ENCODE peak calls at places on chromosomes 13 and 19, in five cellular contexts. One of them, this sample, is unnamed.

GRCh38 chr19:50794778-50795664 is 4.8 kb downstream of the ACP4 start:
- DNase-seq in A549: peak
- DNase-seq in K562: peak
- DNase-seq in GM23338: peak
- DNase-seq in GM12878: no peak
- DNase-seq in this sample: no peak

GRCh38 chr19:4596033-4596904 is 36.8 kb upstream of the SEMA6B start:
- DNase-seq in A549: no peak
- DNase-seq in K562: no peak
- DNase-seq in GM23338: peak
- DNase-seq in GM12878: no peak
- DNase-seq in this sample: no peak

GRCh38 chr19:11699931-11700794 is 38.6 kb downstream of the ZNF823 start:
- DNase-seq in A549: peak
- DNase-seq in K562: peak
- DNase-seq in GM23338: peak
- DNase-seq in GM12878: no peak
- DNase-seq in this sample: peak

GRCh38 chr13:71290963-71291937 is 575.8 kb downstream of the DACH1 start:
- DNase-seq in A549: peak
- DNase-seq in K562: peak
- DNase-seq in GM23338: no peak
- DNase-seq in GM12878: peak
- DNase-seq in this sample: peak

GRCh38 chr13:41751277-41751676 is 209.6 kb downstream of the VWA8 start:
- DNase-seq in A549: no peak
- DNase-seq in K562: peak
- DNase-seq in GM23338: no peak
- DNase-seq in GM12878: no peak
- DNase-seq in this sample: no peak

GRCh38 chr19:18999016-18999758 is 34.1 kb downstream of the SUGP2 start:
- DNase-seq in A549: no peak
- DNase-seq in K562: no peak
- DNase-seq in GM23338: no peak
- DNase-seq in GM12878: no peak
- DNase-seq in this sample: no peak

GRCh38 chr13:31898383-31899071 is 133.0 kb upstream of the FRY start:
- DNase-seq in A549: no peak
- DNase-seq in K562: no peak
- DNase-seq in GM23338: no peak
- DNase-seq in GM12878: no peak
- DNase-seq in this sample: no peak

GRCh38 chr19:56663931-56664500 is 7.5 kb downstream of the ZNF835 start:
- DNase-seq in A549: no peak
- DNase-seq in K562: no peak
- DNase-seq in GM23338: no peak
- DNase-seq in GM12878: no peak
- DNase-seq in this sample: no peak

GRCh38 chr19:19209372-19209771 is 2.4 kb upstream of the NCAN start:
- DNase-seq in A549: no peak
- DNase-seq in K562: no peak
- DNase-seq in GM23338: no peak
- DNase-seq in GM12878: no peak
- DNase-seq in this sample: no peak

GRCh38 chr13:38763446-38764381 is 76.8 kb downstream of the FREM2 start:
- DNase-seq in A549: peak
- DNase-seq in K562: peak
- DNase-seq in GM23338: peak
- DNase-seq in GM12878: no peak
- DNase-seq in this sample: peak

GRCh38 chr13:38755792-38756191 is 68.9 kb downstream of the FREM2 start:
- DNase-seq in A549: no peak
- DNase-seq in K562: no peak
- DNase-seq in GM23338: no peak
- DNase-seq in GM12878: no peak
- DNase-seq in this sample: no peak

GRCh38 chr13:38753878-38754277 is 67.0 kb downstream of the FREM2 start:
- DNase-seq in A549: no peak
- DNase-seq in K562: no peak
- DNase-seq in GM23338: peak
- DNase-seq in GM12878: no peak
- DNase-seq in this sample: no peak

GRCh38 chr13:38759390-38759789 is 72.5 kb downstream of the FREM2 start:
- DNase-seq in A549: no peak
- DNase-seq in K562: peak
- DNase-seq in GM23338: no peak
- DNase-seq in GM12878: no peak
- DNase-seq in this sample: no peak

GRCh38 chr13:38758278-38758677 is 71.4 kb downstream of the FREM2 start:
- DNase-seq in A549: no peak
- DNase-seq in K562: no peak
- DNase-seq in GM23338: no peak
- DNase-seq in GM12878: no peak
- DNase-seq in this sample: no peak
- TF ChIP-seq JUNB in A549: no peak
- TF ChIP-seq JUNB in K562: no peak
- TF ChIP-seq JUNB in GM23338: no peak
- TF ChIP-seq JUNB in GM12878: no peak
- TF ChIP-seq JUNB in this sample: no peak

DNA sequence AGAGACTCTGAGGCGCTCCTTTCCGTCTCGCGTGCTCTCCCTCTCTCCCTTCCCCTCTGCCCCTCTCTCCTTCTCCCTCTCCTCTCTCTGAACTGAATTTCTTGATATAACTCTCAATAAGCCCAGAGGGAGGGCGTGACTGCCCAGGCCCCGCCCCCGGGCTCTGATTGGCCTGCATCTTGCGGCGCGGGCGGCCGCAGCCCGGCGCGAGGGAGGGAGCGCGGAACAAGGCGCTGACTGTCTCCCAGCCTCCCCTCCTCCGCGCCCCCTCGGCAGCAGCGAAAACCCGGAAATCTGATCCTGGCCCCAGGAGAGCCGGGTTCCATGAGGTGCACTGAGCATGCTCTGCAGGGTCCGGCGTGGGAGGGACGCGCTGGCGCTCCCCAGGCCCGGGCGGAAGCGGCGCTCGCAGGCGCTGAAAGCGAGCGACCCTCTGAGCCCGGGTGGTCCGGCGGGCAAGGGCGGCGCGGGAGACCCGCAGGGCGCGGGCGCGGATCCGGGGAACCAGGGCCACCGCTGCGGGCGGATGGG is at the start of gene PCDH9:
- DNase-seq in A549: peak
- DNase-seq in K562: peak
- DNase-seq in GM23338: peak
- DNase-seq in GM12878: peak
- DNase-seq in this sample: peak
- TF ChIP-seq REST in A549: no peak
- TF ChIP-seq REST in K562: no peak
- TF ChIP-seq REST in GM23338: no peak
- TF ChIP-seq REST in GM12878: no peak
- TF ChIP-seq REST in this sample: no peak

GRCh38 chr13:94079876-94080275 is 399.6 kb downstream of the DCT start:
- DNase-seq in A549: no peak
- DNase-seq in K562: no peak
- DNase-seq in GM23338: no peak
- DNase-seq in GM12878: no peak
- DNase-seq in this sample: no peak

DNA sequence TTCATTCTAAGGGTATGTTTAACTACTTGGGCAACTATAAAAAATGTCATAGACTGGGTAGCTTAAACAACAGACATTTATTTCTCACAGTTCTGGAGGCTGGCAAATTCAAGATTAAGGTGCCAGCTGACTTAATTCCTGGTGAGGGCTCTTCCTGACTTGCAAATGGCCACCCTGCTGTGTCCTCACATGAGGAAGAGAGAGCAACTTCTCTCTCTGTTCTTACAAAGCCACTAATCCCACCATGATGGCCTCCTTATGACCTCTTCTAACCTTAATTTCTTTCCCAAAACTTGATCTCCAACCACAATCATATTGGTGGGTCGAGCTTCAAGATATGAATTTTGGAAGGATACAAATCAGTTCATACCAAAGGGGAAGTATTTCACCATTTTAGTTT is 399.0 kb downstream of the DCT start:
- DNase-seq in A549: no peak
- DNase-seq in K562: no peak
- DNase-seq in GM23338: no peak
- DNase-seq in GM12878: no peak
- DNase-seq in this sample: no peak
- TF ChIP-seq JUNB in A549: no peak
- TF ChIP-seq JUNB in K562: no peak
- TF ChIP-seq JUNB in GM23338: no peak
- TF ChIP-seq JUNB in GM12878: no peak
- TF ChIP-seq JUNB in this sample: no peak

GRCh38 chr19:2237869-2238153 is 1.2 kb downstream of the SF3A2 start:
- DNase-seq in A549: no peak
- DNase-seq in K562: no peak
- DNase-seq in GM23338: no peak
- DNase-seq in GM12878: no peak
- DNase-seq in this sample: no peak

GRCh38 chr19:2242092-2242537 is 5.5 kb downstream of the SF3A2 start:
- DNase-seq in A549: no peak
- DNase-seq in K562: no peak
- DNase-seq in GM23338: no peak
- DNase-seq in GM12878: no peak
- DNase-seq in this sample: peak

GRCh38 chr19:2240881-2241760 is 4.5 kb downstream of the SF3A2 start:
- DNase-seq in A549: no peak
- DNase-seq in K562: no peak
- DNase-seq in GM23338: no peak
- DNase-seq in GM12878: no peak
- DNase-seq in this sample: no peak

GRCh38 chr19:2239173-2239572 is 2.5 kb downstream of the SF3A2 start:
- DNase-seq in A549: no peak
- DNase-seq in K562: no peak
- DNase-seq in GM23338: no peak
- DNase-seq in GM12878: no peak
- DNase-seq in this sample: no peak

DNA sequence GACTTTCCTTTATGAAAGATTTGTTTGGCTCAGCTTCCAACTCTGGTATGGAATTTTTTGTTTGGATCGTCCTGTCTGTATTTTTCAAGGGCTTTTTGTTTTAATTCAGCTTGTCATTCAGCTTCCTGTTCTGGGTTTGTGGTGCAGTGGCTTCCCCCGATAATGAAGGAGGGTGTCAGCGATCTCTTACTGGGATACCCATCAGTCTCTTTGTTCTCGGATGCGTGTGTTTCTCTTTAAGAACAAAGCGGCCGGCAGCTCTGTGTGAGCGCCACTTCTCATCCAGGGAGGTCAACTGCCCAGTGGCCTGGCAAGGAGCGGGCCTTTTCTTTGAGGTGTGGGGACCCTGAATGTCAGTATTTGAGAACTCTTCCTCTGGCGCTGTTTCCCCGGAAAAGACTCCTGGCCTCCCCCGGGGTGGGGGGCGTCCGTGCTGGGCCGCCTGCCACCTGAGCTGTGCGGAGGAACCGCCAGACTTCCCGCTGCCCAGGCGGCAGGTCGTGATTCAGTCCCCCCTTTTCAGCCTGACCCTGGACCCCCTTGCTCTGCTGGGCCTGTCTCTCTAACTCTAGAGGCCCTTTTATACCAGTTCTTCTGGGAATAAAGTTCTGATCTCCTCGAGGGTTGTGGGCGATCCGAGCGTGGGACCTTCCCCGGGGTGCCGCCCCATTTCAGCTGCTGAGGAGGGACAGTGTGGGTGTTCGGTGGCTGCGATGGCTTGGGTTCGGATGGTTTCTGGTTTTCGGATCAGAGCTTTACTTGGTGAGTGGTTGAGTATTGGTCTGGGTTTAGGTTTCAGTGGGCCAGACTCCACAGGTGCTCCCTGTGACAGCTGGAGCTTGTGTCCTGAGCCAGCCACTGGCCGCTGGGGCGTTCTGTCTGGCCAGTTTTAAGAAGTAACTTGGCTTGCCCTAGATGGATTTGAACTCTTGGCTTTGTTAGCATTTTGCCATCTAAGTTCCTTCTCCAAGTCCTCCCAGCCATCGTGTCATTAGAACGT is 3.4 kb downstream of the SF3A2 start:
- DNase-seq in A549: no peak
- DNase-seq in K562: peak
- DNase-seq in GM23338: peak
- DNase-seq in GM12878: no peak
- DNase-seq in this sample: no peak
- TF ChIP-seq REST in A549: no peak
- TF ChIP-seq REST in K562: no peak
- TF ChIP-seq REST in GM23338: no peak
- TF ChIP-seq REST in GM12878: no peak
- TF ChIP-seq REST in this sample: no peak

DNA sequence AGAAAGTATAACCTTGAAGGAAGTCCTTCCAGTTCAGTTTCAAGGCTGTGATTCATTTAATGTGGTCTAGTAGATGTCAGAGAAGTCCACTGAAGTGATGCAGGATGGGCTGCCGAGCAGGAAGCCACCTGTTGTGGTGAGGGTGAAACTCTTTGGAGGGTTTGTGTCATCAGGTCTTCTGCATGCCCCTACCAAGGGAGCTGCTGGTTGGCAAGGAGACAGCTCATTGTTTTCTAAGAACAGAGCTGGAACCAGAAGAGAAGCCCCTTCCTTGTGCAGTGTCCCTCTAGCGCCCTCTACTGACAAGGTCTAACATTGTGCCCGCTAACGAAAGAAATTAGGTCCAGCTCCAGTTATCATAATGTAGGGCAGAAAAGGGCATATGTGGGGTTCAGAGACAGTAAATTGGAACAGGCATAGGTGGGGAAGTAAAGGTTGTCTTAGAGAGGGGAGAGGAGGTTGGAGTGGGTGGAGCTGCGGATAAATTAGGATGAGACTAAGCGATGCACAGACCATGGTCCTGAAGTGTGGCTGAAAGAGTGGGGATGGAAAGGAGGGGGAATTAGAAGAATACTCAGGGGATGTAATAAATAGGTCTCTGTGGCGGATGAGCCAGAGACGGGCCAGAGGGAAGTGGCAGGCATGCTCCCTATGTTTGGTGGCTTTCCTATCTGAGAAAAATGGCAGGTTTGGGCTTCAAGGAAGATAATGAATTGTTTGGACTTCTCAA is 123.2 kb downstream of the OLFM4 start:
- DNase-seq in A549: peak
- DNase-seq in K562: peak
- DNase-seq in GM23338: peak
- DNase-seq in GM12878: peak
- DNase-seq in this sample: peak
- TF ChIP-seq JUNB in A549: no peak
- TF ChIP-seq JUNB in K562: no peak
- TF ChIP-seq JUNB in GM23338: no peak
- TF ChIP-seq JUNB in GM12878: no peak
- TF ChIP-seq JUNB in this sample: no peak

DNA sequence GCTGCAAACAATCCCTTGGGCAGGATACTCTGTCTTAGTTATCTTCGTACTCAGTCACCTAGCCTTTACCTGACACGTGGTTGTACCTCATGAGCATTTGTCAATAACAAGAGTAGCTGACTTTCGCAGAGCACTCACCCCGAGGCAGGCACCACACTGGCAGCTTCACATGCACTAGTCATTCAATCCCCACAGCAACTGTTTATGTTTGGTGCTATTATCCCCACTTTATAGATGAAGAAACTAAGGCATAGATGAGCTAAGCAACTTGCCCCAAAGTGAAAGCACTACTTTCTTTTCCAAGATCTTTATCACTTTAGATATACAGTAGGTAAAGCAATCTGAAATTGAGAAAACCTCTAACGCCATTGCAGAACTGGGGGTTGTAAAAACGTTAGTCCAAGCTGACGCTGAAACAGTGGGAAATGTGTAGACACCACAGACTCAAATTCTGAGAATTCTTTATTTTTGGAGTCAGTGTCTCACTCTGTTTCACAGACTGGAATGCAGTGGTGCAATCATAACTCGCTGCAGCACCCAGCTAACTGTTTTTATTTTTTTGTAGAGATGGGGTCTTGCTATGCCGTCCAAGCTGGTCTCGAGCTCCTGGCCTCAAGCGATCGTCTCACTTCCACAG is 446.0 kb downstream of the FOXO1 start:
- DNase-seq in A549: no peak
- DNase-seq in K562: no peak
- DNase-seq in GM23338: no peak
- DNase-seq in GM12878: no peak
- DNase-seq in this sample: no peak
- TF ChIP-seq REST in A549: no peak
- TF ChIP-seq REST in K562: no peak
- TF ChIP-seq REST in GM23338: no peak
- TF ChIP-seq REST in GM12878: no peak
- TF ChIP-seq REST in this sample: no peak